ENCODE peak calls at places on chromosomes 5 and 9, in five cellular contexts. U is HFF-Myc, C is pancreas, F is endothelial cell, J is lower leg skin. M is an unnamed sample.
A peak's percentile ranks its signal among the peaks of the same experiment; 100 is the strongest.

GRCh38 chr5:98458726-98459125 is 314.7 kb upstream of the RGMB start:
- DNase-seq in C (no peak), F (no peak), U (no peak), J (no peak), M (no peak)

GRCh38 chr9:15086096-15087030 is 176.1 kb upstream of the FREM1 start:
- DNase-seq in J (no peak), F (no peak), C (no peak), U (no peak), M (no peak)

GRCh38 chr5:149902177-149902576 is 42.4 kb downstream of the PDE6A start:
- DNase-seq in F (no peak), C (no peak), U (no peak), J (no peak), M (no peak)

GRCh38 chr9:116096046-116096445 is 57.5 kb upstream of the PAPPA start:
- DNase-seq in U (no peak), J (no peak), C (no peak), F (no peak), M (no peak)

GRCh38 chr5:74422030-74422429 is 218.5 kb downstream of the ENC1 start:
- DNase-seq in U (no peak), J (no peak), C (no peak), F (no peak), M (no peak)

GRCh38 chr5:37495210-37495609 is 116.1 kb downstream of the WDR70 start:
- DNase-seq in C (no peak), F (no peak), J (no peak), U (no peak), M (no peak)

GRCh38 chr5:3531320-3531986 is 64.2 kb upstream of the IRX1 start:
- DNase-seq in F (no peak), J (no peak), C (no peak), U (no peak), M (no peak)

GRCh38 chr9:100437860-100438805 is 11.2 kb downstream of the MSANTD3 start:
- DNase-seq in F (peak; percentile 75), U (peak; percentile 70), J (peak; percentile 93), C (peak; percentile 75), M (peak; percentile 78)

GRCh38 chr9:18890372-18890771 is 142.6 kb downstream of the SAXO1 start:
- DNase-seq in U (no peak), C (no peak), J (no peak), F (no peak), M (no peak)

GRCh38 chr9:112224401-112225289 is 49.5 kb upstream of the SUSD1 start:
- DNase-seq in C (no peak), F (no peak), J (no peak), U (peak; percentile 11), M (no peak)

GRCh38 chr5:127518319-127518621 is 830 bp downstream of the PRRC1 start:
- DNase-seq in C (no peak), U (peak; percentile 6), J (no peak), F (no peak), M (no peak)
- TF ChIP-seq CTCF in C (no peak), U (no peak), J (no peak), F (no peak), M (no peak)

GRCh38 chr5:175387144-175387543 is 56.8 kb downstream of the DRD1 start:
- DNase-seq in F (no peak), J (no peak), C (no peak), U (no peak), M (peak; percentile 29)

GRCh38 chr5:175390352-175391083 is 53.5 kb downstream of the DRD1 start:
- DNase-seq in C (no peak), J (no peak), F (no peak), U (no peak), M (no peak)

GRCh38 chr5:175386526-175386925 is 57.5 kb downstream of the DRD1 start:
- DNase-seq in J (no peak), C (no peak), F (no peak), U (no peak), M (no peak)

GRCh38 chr5:175385691-175386360 is 58.2 kb downstream of the DRD1 start:
- DNase-seq in F (no peak), C (no peak), U (no peak), J (no peak), M (no peak)

GRCh38 chr5:175388531-175388930 is 55.5 kb downstream of the DRD1 start:
- DNase-seq in J (no peak), U (no peak), F (no peak), C (no peak), M (no peak)
- TF ChIP-seq CTCF in J (no peak), U (no peak), F (no peak), C (no peak), M (no peak)

DNA sequence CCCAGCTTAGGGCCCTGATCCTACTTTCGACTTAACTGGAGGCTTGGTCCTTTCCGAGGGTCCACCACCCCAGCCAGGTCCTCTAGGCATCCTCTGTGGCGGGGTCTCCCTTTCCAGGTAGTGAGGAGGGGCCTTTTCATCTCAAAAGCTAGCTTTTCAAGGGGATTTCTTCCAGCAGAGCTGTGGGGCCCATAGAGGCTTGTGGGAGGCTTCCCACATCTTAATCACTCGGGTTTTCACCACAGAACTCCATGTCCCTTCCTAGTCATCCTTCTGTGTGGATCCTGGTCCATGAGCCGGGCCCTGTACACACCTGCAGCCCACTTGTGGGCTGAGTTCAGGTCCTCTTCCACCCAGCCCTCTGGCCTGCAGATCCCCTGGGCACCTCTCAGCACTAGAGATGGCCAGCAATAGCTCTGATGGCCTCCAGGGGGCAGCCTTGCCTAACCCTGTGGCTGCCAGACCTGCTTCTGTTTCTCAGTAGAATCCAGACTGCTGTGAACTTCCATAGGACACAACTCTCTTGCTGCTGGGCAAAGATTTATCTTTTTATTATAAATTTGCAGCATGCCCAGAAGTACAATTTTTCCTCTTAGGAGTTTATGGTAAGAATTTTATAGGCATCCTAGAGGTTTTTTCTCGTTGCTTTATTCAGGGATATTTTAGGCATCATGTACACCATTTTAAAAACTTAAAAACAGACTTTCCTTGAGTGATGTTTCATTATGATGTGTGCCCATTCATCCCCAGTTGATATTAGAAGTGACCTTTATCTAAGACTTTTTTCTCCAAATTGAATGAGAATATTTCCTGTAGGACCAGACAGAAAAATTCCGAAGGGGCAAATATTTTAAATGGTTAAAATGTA is 208.9 kb downstream of the TRIO start:
- DNase-seq in J (peak; percentile 92), F (peak; percentile 71), C (peak; percentile 75), U (peak; percentile 25), M (peak; percentile 78)
- TF ChIP-seq CTCF in J (peak; percentile 81), F (peak; percentile 89), C (peak; percentile 98), U (peak; percentile 99), M (peak; percentile 96)

GRCh38 chr9:108119530-108120113 is 630.1 kb upstream of the KLF4 start:
- DNase-seq in C (peak; percentile 67), U (no peak), J (no peak), F (no peak), M (no peak)
- TF ChIP-seq CTCF in C (no peak), U (no peak), J (no peak), F (no peak), M (no peak)

GRCh38 chr5:113491022-113491421 is 2.8 kb upstream of the MCC start:
- DNase-seq in U (no peak), F (no peak), J (no peak), C (no peak), M (no peak)

GRCh38 chr5:113493446-113493845 is 5.2 kb upstream of the MCC start:
- DNase-seq in J (no peak), F (no peak), C (no peak), U (no peak), M (no peak)

GRCh38 chr5:113490317-113490716 is 2.1 kb upstream of the MCC start:
- DNase-seq in F (no peak), C (no peak), U (no peak), J (no peak), M (no peak)

GRCh38 chr5:113495402-113495801 is 7.1 kb upstream of the MCC start:
- DNase-seq in U (no peak), C (no peak), J (no peak), F (no peak), M (no peak)
- TF ChIP-seq CTCF in U (no peak), C (no peak), J (no peak), F (no peak), M (no peak)

DNA sequence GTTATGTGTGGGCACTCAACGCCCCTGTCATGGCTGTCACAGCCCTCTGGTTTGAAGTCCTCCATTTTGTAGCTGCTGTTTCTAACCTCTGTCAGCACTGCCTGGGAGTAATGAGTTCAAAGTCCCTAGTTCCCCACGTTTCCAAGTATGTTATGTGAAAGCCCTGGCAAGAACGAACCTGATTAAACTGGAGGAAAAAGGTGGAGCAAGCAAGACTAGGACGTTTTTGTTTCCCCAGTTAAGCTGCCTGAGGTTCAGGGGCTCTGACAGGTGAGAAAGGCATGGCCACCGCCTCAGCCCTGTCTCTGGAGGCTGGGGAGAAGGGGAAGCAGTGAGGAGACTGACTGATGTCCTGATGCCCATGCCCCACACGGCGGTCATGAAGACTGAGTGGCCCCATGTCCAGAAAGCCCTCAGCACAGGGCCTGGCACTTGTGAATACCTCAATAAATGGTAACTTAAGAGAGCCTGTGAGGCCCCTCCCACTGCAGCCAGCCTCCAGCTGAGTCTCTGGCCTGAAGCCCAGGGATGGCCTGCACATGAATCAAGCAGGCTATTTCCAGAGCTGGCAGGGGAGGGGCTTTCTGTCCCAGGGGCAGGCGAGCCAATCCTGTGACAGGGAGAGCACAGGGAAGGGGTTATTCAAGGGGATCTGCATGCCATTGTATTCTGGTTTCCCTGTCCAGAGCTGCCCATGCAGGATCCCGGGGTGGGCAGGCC is 61.8 kb downstream of the PFDN1 start:
- DNase-seq in J (peak; percentile 96), C (peak; percentile 78), U (peak; percentile 61), F (peak; percentile 49), M (peak; percentile 74)
- TF ChIP-seq CTCF in J (no peak), C (no peak), U (no peak), F (no peak), M (no peak)

M was measured in glutamatergic neuron.